ENCODE peak calls at places on chromosome 6, in nine cellular contexts. T, A, X, G, N, O, H, V and K are unnamed samples.

GRCh38 chr6:49841424-49841823 is 24.9 kb downstream of the CRISP1 start:
- DNase-seq in V (no peak), T (no peak), N (no peak), O (no peak), H (no peak), A (no peak), X (no peak), G (no peak), K (no peak)

GRCh38 chr6:15631380-15631913 is 31.4 kb downstream of the DTNBP1 start:
- DNase-seq in N (no peak), G (no peak), T (no peak), X (no peak), H (no peak), A (no peak), O (no peak), V (peak), K (no peak)

GRCh38 chr6:160041608-160042007 is 72.7 kb downstream of the IGF2R start:
- DNase-seq in A (no peak), N (peak), H (peak), G (peak), O (peak), V (no peak), X (no peak), T (peak), K (peak)

GRCh38 chr6:155303361-155303870 is 10.9 kb downstream of the TFB1M start:
- DNase-seq in G (no peak), A (no peak), H (no peak), O (peak), T (no peak), V (no peak), X (no peak), N (no peak), K (no peak)

GRCh38 chr6:118660218-118660569 is 8.8 kb upstream of the CEP85L start:
- DNase-seq in V (peak), O (no peak), A (no peak), N (no peak), X (no peak), G (no peak), H (no peak), T (peak), K (no peak)

GRCh38 chr6:27562027-27562410 is 89.1 kb upstream of the ZNF184 start:
- DNase-seq in O (no peak), G (no peak), X (no peak), A (no peak), H (no peak), T (no peak), V (no peak), N (peak), K (no peak)

GRCh38 chr6:70371454-70372105 is 41.7 kb upstream of the FAM135A start:
- DNase-seq in A (no peak), O (peak), T (no peak), X (no peak), H (no peak), G (no peak), V (peak), N (peak), K (peak)

GRCh38 chr6:70413829-70414494 is 654 bp downstream of the FAM135A start:
- DNase-seq in V (no peak), O (no peak), H (no peak), X (no peak), A (no peak), G (no peak), N (no peak), T (no peak), K (no peak)

GRCh38 chr6:163459536-163459935 is 45.0 kb downstream of the QKI start:
- DNase-seq in H (no peak), V (no peak), X (no peak), O (peak), T (no peak), A (no peak), G (no peak), N (peak), K (no peak)

GRCh38 chr6:136701011-136701410 is 91.3 kb downstream of the MAP3K5 start:
- DNase-seq in G (no peak), O (no peak), A (no peak), N (no peak), T (no peak), X (no peak), V (no peak), H (no peak), K (no peak)

GRCh38 chr6:128127650-128128049 is 226.8 kb upstream of the THEMIS start:
- DNase-seq in N (no peak), V (no peak), A (no peak), H (no peak), G (no peak), O (no peak), T (no peak), X (no peak), K (no peak)

GRCh38 chr6:593139-593906 is 63.6 kb downstream of the HUS1B start:
- DNase-seq in O (peak), V (peak), G (peak), H (no peak), N (peak), A (peak), T (no peak), X (no peak), K (peak)

GRCh38 chr6:116410945-116411623 is 40.3 kb downstream of the DSE start:
- DNase-seq in O (peak), V (peak), T (peak), N (peak), H (peak), A (no peak), G (no peak), X (no peak), K (peak)

GRCh38 chr6:14231071-14231483 is 113.5 kb downstream of the CD83 start:
- DNase-seq in T (no peak), V (no peak), G (no peak), N (no peak), X (no peak), O (no peak), H (no peak), A (no peak), K (no peak)

GRCh38 chr6:108156180-108156937 is 9.5 kb upstream of the NR2E1 start:
- DNase-seq in G (no peak), N (no peak), A (no peak), V (no peak), O (no peak), H (no peak), X (no peak), T (no peak), K (peak)

GRCh38 chr6:15921243-15921642 is 207.6 kb upstream of the MYLIP start:
- DNase-seq in X (no peak), H (no peak), O (no peak), N (peak), T (no peak), V (no peak), A (no peak), G (no peak), K (no peak)

GRCh38 chr6:104623052-104623690 is 236.5 kb downstream of the HACE1 start:
- DNase-seq in V (no peak), O (no peak), H (no peak), T (no peak), A (no peak), X (peak), G (peak), N (no peak), K (no peak)

GRCh38 chr6:3460253-3460652 is 3.4 kb upstream of the SLC22A23 start:
- DNase-seq in G (no peak), H (no peak), V (no peak), O (no peak), T (no peak), X (no peak), N (no peak), A (no peak), K (no peak)

GRCh38 chr6:163731215-163732013 is 316.9 kb downstream of the QKI start:
- DNase-seq in G (no peak), X (no peak), O (no peak), A (no peak), T (no peak), N (no peak), V (no peak), H (no peak), K (no peak)

GRCh38 chr6:27814665-27815424 is 97.4 kb downstream of the OR2B2 start:
- DNase-seq in A (peak), N (peak), O (peak), H (no peak), T (no peak), X (peak), G (peak), V (peak), K (peak)

GRCh38 chr6:118562959-118563358 is 14.9 kb downstream of the PLN start:
- DNase-seq in G (no peak), T (no peak), N (peak), A (no peak), H (no peak), O (peak), X (no peak), V (no peak), K (peak)

GRCh38 chr6:168599769-168600330 is 158.9 kb downstream of the SMOC2 start:
- DNase-seq in T (no peak), H (no peak), G (no peak), A (no peak), O (no peak), V (no peak), X (no peak), N (no peak), K (no peak)

GRCh38 chr6:12336121-12336971 is 46.2 kb downstream of the EDN1 start:
- DNase-seq in T (no peak), O (no peak), A (no peak), X (no peak), G (no peak), H (no peak), N (no peak), V (no peak), K (no peak)

GRCh38 chr6:106110167-106110826 is 24.2 kb downstream of the PRDM1 start:
- DNase-seq in H (no peak), T (no peak), A (no peak), O (no peak), V (peak), G (no peak), N (no peak), X (peak), K (no peak)

GRCh38 chr6:110858562-110859214 is 15.9 kb upstream of the AMD1 start:
- DNase-seq in O (no peak), T (no peak), G (no peak), X (no peak), N (no peak), V (no peak), H (no peak), A (no peak), K (no peak)

GRCh38 chr6:28880894-28881780 is 42.6 kb downstream of the TRIM27 start:
- DNase-seq in T (peak), G (peak), H (peak), X (peak), N (peak), A (peak), O (peak), V (peak), K (peak)

GRCh38 chr6:132937466-132937906 is 123.1 kb downstream of the RPS12 start:
- DNase-seq in T (no peak), V (peak), G (peak), O (peak), N (peak), A (peak), X (no peak), H (no peak), K (peak)

GRCh38 chr6:53095716-53096115 is 30.5 kb downstream of the FBXO9 start:
- DNase-seq in O (peak), H (no peak), T (no peak), G (no peak), A (no peak), V (no peak), X (no peak), N (peak), K (peak)

GRCh38 chr6:31918069-31918725 is 9.3 kb upstream of the C2 start:
- DNase-seq in A (no peak), G (no peak), H (no peak), N (peak), V (no peak), X (no peak), O (no peak), T (no peak), K (no peak)

DNA sequence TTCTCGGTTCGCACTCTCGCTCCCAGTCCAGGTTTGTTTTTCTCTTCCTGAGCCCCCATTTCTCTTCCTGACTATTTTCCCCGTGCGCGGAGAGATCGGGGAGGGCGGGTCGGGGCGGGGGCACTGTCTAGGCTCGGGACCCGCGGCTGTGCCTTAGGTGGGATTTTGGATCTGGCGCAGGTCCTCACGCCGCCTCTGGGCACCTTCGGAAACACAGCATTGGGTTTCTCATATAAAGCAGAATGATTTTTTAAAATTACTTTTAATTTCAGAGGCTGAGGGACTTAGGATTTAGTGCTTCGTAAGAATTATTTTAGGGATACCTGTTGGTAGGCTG is 324 bp downstream of the STX11 start:
- DNase-seq in T (no peak), V (peak), X (peak), A (no peak), N (peak), H (no peak), G (peak), O (peak), K (no peak)
- TF ChIP-seq CTCF in T (no peak), V (peak), X (no peak), A (peak), N (peak), H (no peak), G (peak), O (no peak), K (peak)

DNA sequence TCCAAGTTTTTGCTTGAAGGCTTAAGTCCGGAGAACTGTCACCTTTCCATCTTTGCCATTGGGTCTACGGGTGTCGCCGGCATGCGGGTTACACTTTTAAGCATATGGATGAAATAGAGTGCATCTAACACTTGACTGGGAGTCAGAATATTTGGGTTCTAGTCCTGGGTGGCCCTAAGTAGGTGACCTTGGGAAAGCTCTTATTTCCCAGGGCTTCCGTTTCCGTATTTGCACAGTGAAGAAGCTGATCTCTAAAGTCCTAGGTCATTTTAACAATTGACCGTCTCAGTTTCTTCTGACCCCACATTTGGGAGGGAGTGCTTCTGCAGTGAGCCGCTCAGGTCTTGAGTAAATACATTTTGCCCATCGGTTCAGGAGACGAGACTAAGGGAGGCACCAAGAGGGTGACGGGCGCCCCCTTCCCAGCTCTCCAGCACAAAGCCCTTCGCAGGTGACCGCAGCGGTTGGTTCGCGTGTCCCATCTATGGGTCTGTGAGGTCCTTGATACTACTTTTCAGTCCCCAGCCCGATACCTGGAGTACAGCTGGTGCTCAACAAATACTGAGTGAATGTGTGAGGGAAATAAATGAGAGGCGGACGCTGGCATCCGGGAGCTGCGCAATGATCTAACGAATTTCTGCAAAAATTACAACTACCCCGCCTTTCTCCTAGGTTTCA is 580 bp upstream of the BLTP3A start:
- DNase-seq in G (peak), A (no peak), X (peak), N (peak), H (peak), T (peak), O (peak), V (peak), K (no peak)
- TF ChIP-seq CTCF in G (peak), A (peak), X (no peak), N (peak), H (no peak), T (no peak), O (no peak), V (peak), K (peak)

GRCh38 chr6:56852249-56852606 is 102.7 kb upstream of the BEND6 start:
- DNase-seq in N (no peak), X (no peak), O (no peak), A (no peak), V (no peak), G (no peak), T (no peak), H (no peak), K (no peak)

GRCh38 chr6:56854086-56854485 is 100.8 kb upstream of the BEND6 start:
- DNase-seq in O (no peak), V (no peak), A (no peak), X (no peak), G (no peak), H (no peak), N (no peak), T (no peak), K (no peak)

GRCh38 chr6:56853541-56853940 is 101.4 kb upstream of the BEND6 start:
- DNase-seq in N (no peak), X (no peak), H (no peak), T (no peak), G (no peak), O (no peak), V (no peak), A (no peak), K (no peak)

GRCh38 chr6:56852611-56853010 is 102.3 kb upstream of the BEND6 start:
- DNase-seq in O (no peak), T (no peak), V (no peak), H (no peak), X (no peak), G (no peak), A (no peak), N (no peak), K (no peak)

GRCh38 chr6:56856036-56856580 is 98.8 kb upstream of the BEND6 start:
- DNase-seq in N (no peak), V (no peak), G (no peak), H (no peak), X (no peak), A (no peak), T (no peak), O (peak), K (no peak)
- TF ChIP-seq CTCF in N (no peak), V (no peak), G (no peak), H (no peak), X (no peak), A (no peak), T (no peak), O (no peak), K (no peak)

GRCh38 chr6:131112252-131112651 is 23.0 kb upstream of the AKAP7 start:
- DNase-seq in N (no peak), V (no peak), A (no peak), T (no peak), H (no peak), G (no peak), O (no peak), X (no peak), K (no peak)

GRCh38 chr6:131116321-131116720 is 18.9 kb upstream of the AKAP7 start:
- DNase-seq in A (no peak), T (no peak), G (no peak), V (no peak), N (no peak), O (no peak), H (no peak), X (no peak), K (no peak)

GRCh38 chr6:131122007-131122406 is 13.3 kb upstream of the AKAP7 start:
- DNase-seq in X (no peak), T (no peak), O (peak), H (no peak), G (no peak), N (peak), A (no peak), V (no peak), K (no peak)

GRCh38 chr6:131117866-131118265 is 17.4 kb upstream of the AKAP7 start:
- DNase-seq in T (no peak), G (no peak), H (no peak), O (no peak), N (no peak), V (no peak), X (no peak), A (no peak), K (no peak)

DNA sequence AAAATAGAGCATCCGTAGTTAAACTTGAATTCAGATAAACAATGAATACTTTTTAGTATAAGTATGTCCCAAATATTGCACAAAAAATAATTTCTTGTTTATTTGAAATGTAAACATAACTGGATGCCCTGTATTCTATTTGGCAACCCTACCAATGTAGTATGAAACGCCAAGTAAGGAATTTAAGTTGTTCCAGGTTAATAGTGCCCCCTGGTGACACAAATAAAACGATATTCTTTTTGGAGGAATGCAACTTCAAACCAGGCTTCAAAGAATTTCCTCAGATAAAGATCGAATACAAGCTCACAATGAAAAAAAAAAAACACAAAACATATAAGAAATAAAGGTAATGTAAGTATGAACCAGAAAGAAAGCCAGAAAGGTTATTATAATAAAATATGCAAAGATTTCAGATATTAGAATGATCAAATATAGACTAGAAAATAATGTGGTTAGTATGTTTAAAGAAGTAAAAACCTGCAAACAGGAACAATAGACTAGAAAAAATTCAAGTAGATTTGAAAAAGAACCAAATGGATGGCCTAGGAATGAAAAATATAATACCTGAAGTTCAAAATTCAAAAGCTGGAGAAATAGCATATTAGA is 18.4 kb upstream of the AKAP7 start:
- DNase-seq in H (no peak), A (no peak), N (peak), T (no peak), V (peak), O (peak), X (no peak), G (no peak), K (peak)
- TF ChIP-seq CTCF in H (peak), A (peak), N (peak), T (peak), V (peak), O (peak), X (no peak), G (peak), K (peak)

DNA sequence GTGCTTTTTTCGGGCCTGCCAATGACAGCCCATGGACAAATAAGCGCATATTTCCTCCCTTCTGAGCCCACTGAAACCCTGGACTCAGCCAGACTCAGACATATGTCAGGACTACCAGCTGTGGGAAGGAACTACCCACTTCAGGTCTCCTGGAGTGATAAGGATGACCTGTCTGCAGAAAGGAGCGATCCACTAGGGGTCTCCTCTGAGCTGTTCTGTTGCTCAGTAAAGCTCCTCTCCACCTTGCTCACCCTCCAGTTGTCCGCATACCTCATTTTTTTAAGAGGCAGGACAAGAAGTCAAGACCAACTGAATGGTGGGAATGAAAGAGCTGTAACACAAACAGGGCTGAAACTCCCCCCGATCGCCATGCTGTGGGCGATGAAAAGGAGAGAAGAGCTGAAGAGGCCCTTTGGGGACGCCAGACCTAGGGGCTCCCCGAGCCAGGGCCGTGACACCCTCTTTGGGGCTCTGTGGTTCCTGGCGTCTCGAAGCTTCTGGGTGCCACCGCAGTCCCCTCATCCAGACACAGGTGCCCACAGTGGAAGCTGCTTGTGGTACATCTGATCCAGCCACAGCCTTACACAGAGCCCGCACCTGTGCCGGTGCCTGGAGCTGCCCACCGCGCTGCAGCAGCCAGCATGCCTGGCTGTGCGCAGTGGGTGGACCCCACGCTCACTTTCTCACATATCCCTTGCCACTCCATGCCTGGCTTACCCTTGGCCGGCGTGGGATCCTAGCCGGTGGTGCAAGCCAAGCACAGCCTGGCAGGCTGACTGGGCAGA is 68.8 kb downstream of the EYS start:
- DNase-seq in H (no peak), O (no peak), X (peak), V (peak), G (peak), A (peak), N (no peak), T (no peak), K (no peak)
- TF ChIP-seq CTCF in H (no peak), O (no peak), X (peak), V (peak), G (peak), A (peak), N (no peak), T (no peak), K (no peak)